ENCODE peak calls at places on chromosomes 11 and 22, in four cellular contexts. One of them, this sample, is unnamed.

GRCh38 chr11:5159806-5160205 is 5.2 kb upstream of the OR52A1 start:
- DNase-seq in mesenchymal stem cell: no peak
- DNase-seq in IMR-90: no peak
- DNase-seq in A549: no peak
- DNase-seq in this sample: no peak

GRCh38 chr11:83706581-83706980 is 420.4 kb upstream of the CCDC90B start:
- DNase-seq in mesenchymal stem cell: no peak
- DNase-seq in IMR-90: no peak
- DNase-seq in A549: no peak
- DNase-seq in this sample: peak; percentile 60

GRCh38 chr11:28903716-28904115 is 795.5 kb downstream of the METTL15 start:
- DNase-seq in mesenchymal stem cell: no peak
- DNase-seq in IMR-90: peak; percentile 3
- DNase-seq in A549: no peak
- DNase-seq in this sample: no peak

GRCh38 chr11:79050784-79051183 is 390.0 kb downstream of the TENM4 start:
- DNase-seq in mesenchymal stem cell: no peak
- DNase-seq in IMR-90: peak; percentile 89
- DNase-seq in A549: no peak
- DNase-seq in this sample: no peak

GRCh38 chr11:17578958-17579357 is 31.9 kb downstream of the OTOG start:
- DNase-seq in mesenchymal stem cell: no peak
- DNase-seq in IMR-90: no peak
- DNase-seq in A549: no peak
- DNase-seq in this sample: no peak

GRCh38 chr11:68584097-68584496 is 100.2 kb upstream of the GAL start:
- DNase-seq in mesenchymal stem cell: no peak
- DNase-seq in IMR-90: peak; percentile 4
- DNase-seq in A549: peak; percentile 54
- DNase-seq in this sample: peak; percentile 22

GRCh38 chr11:131855320-131855719 is 484.9 kb downstream of the NTM start:
- DNase-seq in mesenchymal stem cell: no peak
- DNase-seq in IMR-90: no peak
- DNase-seq in A549: no peak
- DNase-seq in this sample: no peak

GRCh38 chr11:120030411-120030810 is 107.5 kb downstream of the TRIM29 start:
- DNase-seq in mesenchymal stem cell: no peak
- DNase-seq in IMR-90: no peak
- DNase-seq in A549: no peak
- DNase-seq in this sample: no peak

GRCh38 chr11:68954970-68955958 is 25.5 kb downstream of the MRGPRD start:
- DNase-seq in mesenchymal stem cell: no peak
- DNase-seq in IMR-90: peak; percentile 45
- DNase-seq in A549: peak; percentile 17
- DNase-seq in this sample: no peak

GRCh38 chr11:107770546-107770945 is 58.7 kb upstream of the SLN start:
- DNase-seq in mesenchymal stem cell: peak; percentile 80
- DNase-seq in IMR-90: peak; percentile 19
- DNase-seq in A549: no peak
- DNase-seq in this sample: peak; percentile 23

GRCh38 chr11:12998336-12998735 is 10.8 kb upstream of the RASSF10 start:
- DNase-seq in mesenchymal stem cell: no peak
- DNase-seq in IMR-90: no peak
- DNase-seq in A549: no peak
- DNase-seq in this sample: no peak

GRCh38 chr11:78646564-78647185 is 72.0 kb upstream of the NARS2 start:
- DNase-seq in mesenchymal stem cell: peak; percentile 47
- DNase-seq in IMR-90: peak; percentile 49
- DNase-seq in A549: peak; percentile 60
- DNase-seq in this sample: peak; percentile 69

GRCh38 chr11:7606496-7606895 is 66.8 kb downstream of the CYB5R2 start:
- DNase-seq in mesenchymal stem cell: no peak
- DNase-seq in IMR-90: no peak
- DNase-seq in A549: no peak
- DNase-seq in this sample: no peak

GRCh38 chr11:66224226-66224850 is 44.1 kb upstream of the RAB1B start:
- DNase-seq in mesenchymal stem cell: no peak
- DNase-seq in IMR-90: no peak
- DNase-seq in A549: no peak
- DNase-seq in this sample: no peak

GRCh38 chr22:31192513-31192912 is 19.6 kb upstream of the LIMK2 start:
- DNase-seq in mesenchymal stem cell: peak; percentile 56
- DNase-seq in IMR-90: peak; percentile 77
- DNase-seq in A549: no peak
- DNase-seq in this sample: peak; percentile 70

GRCh38 chr11:61384271-61385242 is 7.8 kb upstream of the TMEM216 start:
- DNase-seq in mesenchymal stem cell: peak; percentile 30
- DNase-seq in IMR-90: peak; percentile 42
- DNase-seq in A549: peak; percentile 66
- DNase-seq in this sample: no peak

GRCh38 chr11:121180183-121180582 is 79.1 kb downstream of the TECTA start:
- DNase-seq in mesenchymal stem cell: no peak
- DNase-seq in IMR-90: no peak
- DNase-seq in A549: no peak
- DNase-seq in this sample: no peak

GRCh38 chr11:118194835-118195627 is 18.6 kb upstream of the SCN2B start:
- DNase-seq in mesenchymal stem cell: peak; percentile 23
- DNase-seq in IMR-90: peak; percentile 64
- DNase-seq in A549: peak; percentile 68
- DNase-seq in this sample: peak; percentile 5

GRCh38 chr11:2516276-2517015 is 71.6 kb downstream of the KCNQ1 start:
- DNase-seq in mesenchymal stem cell: no peak
- DNase-seq in IMR-90: no peak
- DNase-seq in A549: no peak
- DNase-seq in this sample: no peak

GRCh38 chr11:28628412-28628811 is 520.2 kb downstream of the METTL15 start:
- DNase-seq in mesenchymal stem cell: no peak
- DNase-seq in IMR-90: no peak
- DNase-seq in A549: no peak
- DNase-seq in this sample: no peak

GRCh38 chr11:14886509-14886908 is 5.5 kb downstream of the CYP2R1 start:
- DNase-seq in mesenchymal stem cell: no peak
- DNase-seq in IMR-90: no peak
- DNase-seq in A549: no peak
- DNase-seq in this sample: no peak

GRCh38 chr11:17972987-17973386 is 39.9 kb downstream of the SERGEF start:
- DNase-seq in mesenchymal stem cell: peak; percentile 92
- DNase-seq in IMR-90: peak; percentile 93
- DNase-seq in A549: peak; percentile 62
- DNase-seq in this sample: peak; percentile 21

DNA sequence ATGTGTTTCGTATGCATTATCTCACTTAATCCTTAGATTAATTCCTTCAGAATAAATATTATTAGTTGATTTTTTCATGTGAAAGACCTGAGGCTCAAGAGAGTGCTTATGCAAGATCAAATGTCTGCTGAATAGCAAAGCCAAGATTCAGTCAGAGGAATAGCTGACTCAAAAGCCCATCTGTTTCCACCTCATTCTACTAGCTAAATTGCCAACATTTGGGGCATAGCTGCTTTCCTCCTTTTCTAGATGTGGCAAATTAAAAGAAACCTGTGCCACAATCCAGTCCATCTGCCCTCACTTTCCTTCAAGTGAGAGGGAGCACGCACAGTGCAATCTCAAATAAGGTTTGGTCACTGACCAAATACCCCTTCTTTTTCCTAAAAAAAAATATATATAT is 121.1 kb downstream of the PAX6 start:
- DNase-seq in mesenchymal stem cell: no peak
- DNase-seq in IMR-90: peak; percentile 24
- DNase-seq in A549: no peak
- DNase-seq in this sample: no peak
- H3K4me2 ChIP-seq in mesenchymal stem cell: no peak overlapping the region
- H3K4me2 ChIP-seq in IMR-90: no peak overlapping the region
- H3K4me2 ChIP-seq in A549: no peak overlapping the region
- H3K4me2 ChIP-seq in this sample: no peak overlapping the region

GRCh38 chr22:22881116-22882032 is 6.2 kb upstream of the IGLL5 start:
- DNase-seq in mesenchymal stem cell: no peak
- DNase-seq in IMR-90: no peak
- DNase-seq in A549: no peak
- DNase-seq in this sample: no peak
- H3K4me2 ChIP-seq in mesenchymal stem cell: no peak overlapping the region
- H3K4me2 ChIP-seq in IMR-90: no peak overlapping the region
- H3K4me2 ChIP-seq in A549: no peak overlapping the region
- H3K4me2 ChIP-seq in this sample: no peak overlapping the region

GRCh38 chr22:46175631-46176030 is 25.3 kb downstream of the PPARA start:
- DNase-seq in mesenchymal stem cell: peak; percentile 29
- DNase-seq in IMR-90: peak; percentile 86
- DNase-seq in A549: no peak
- DNase-seq in this sample: no peak

GRCh38 chr22:46169628-46170027 is 19.3 kb downstream of the PPARA start:
- DNase-seq in mesenchymal stem cell: no peak
- DNase-seq in IMR-90: no peak
- DNase-seq in A549: no peak
- DNase-seq in this sample: no peak

GRCh38 chr22:46173152-46173551 is 22.8 kb downstream of the PPARA start:
- DNase-seq in mesenchymal stem cell: no peak
- DNase-seq in IMR-90: no peak
- DNase-seq in A549: no peak
- DNase-seq in this sample: no peak

GRCh38 chr22:46171940-46172339 is 21.6 kb downstream of the PPARA start:
- DNase-seq in mesenchymal stem cell: no peak
- DNase-seq in IMR-90: peak; percentile 74
- DNase-seq in A549: no peak
- DNase-seq in this sample: peak; percentile 71

GRCh38 chr22:46172522-46172921 is 22.2 kb downstream of the PPARA start:
- DNase-seq in mesenchymal stem cell: no peak
- DNase-seq in IMR-90: no peak
- DNase-seq in A549: no peak
- DNase-seq in this sample: no peak
- H3K4me2 ChIP-seq in mesenchymal stem cell: no peak overlapping the region
- H3K4me2 ChIP-seq in IMR-90: no peak overlapping the region
- H3K4me2 ChIP-seq in A549: peak overlapping the region; percentile 26
- H3K4me2 ChIP-seq in this sample: peak overlapping the region; percentile 51

DNA sequence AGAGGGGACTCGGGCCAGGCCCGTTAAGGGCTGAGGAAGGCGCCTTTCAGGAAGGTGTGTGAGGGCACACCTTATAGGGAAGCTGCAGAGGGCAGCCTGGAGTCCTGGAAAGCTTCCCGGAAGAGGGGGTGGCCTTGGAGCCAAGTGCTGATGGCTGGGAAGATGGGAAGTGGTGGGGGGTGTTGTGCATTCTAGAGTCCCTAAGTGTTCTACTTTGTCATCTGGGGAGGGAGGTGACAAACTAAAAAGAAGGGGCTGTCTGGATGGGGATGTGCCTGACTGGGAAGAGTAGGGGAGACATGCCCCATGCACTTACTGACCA is 6.8 kb downstream of the ZDHHC8 start:
- DNase-seq in mesenchymal stem cell: no peak
- DNase-seq in IMR-90: no peak
- DNase-seq in A549: no peak
- DNase-seq in this sample: no peak
- H3K4me2 ChIP-seq in mesenchymal stem cell: no peak overlapping the region
- H3K4me2 ChIP-seq in IMR-90: no peak overlapping the region
- H3K4me2 ChIP-seq in A549: no peak overlapping the region
- H3K4me2 ChIP-seq in this sample: no peak overlapping the region